ENCODE peak calls at places on chromosomes 13 and 19, in seven cellular contexts. O is A549, N is body of pancreas, F is IMR-90, D is prostate gland, M is ovary, B is Peyer's patch. E is an unnamed sample.

GRCh38 chr13:36736119-36736726 is 62.4 kb downstream of the SERTM1 start:
- DNase-seq in O (peak), N (peak), F (peak), D (peak), M (peak), B (no peak), E (no peak)

GRCh38 chr19:52197964-52198363 is 8.1 kb downstream of the PPP2R1A start:
- DNase-seq in O (no peak), N (no peak), F (no peak), D (no peak), M (no peak), B (no peak), E (no peak)

GRCh38 chr19:10430505-10431253 is 10.3 kb downstream of the PDE4A start:
- DNase-seq in O (no peak), N (peak), F (peak), D (peak), M (no peak), B (no peak), E (no peak)

GRCh38 chr13:78137404-78138142 is 218.9 kb upstream of the EDNRB start:
- DNase-seq in O (peak), N (peak), F (peak), D (peak), M (no peak), B (no peak), E (no peak)

GRCh38 chr13:33183431-33184130 is 102.0 kb downstream of the STARD13 start:
- DNase-seq in O (no peak), N (no peak), F (peak), D (no peak), M (no peak), B (no peak), E (no peak)

GRCh38 chr13:36130542-36131214 is 504 bp downstream of the DCLK1 start:
- DNase-seq in O (no peak), N (no peak), F (no peak), D (no peak), M (peak), B (no peak), E (peak)

GRCh38 chr13:102862624-102863210 is 16.9 kb downstream of the ERCC5 start:
- DNase-seq in O (no peak), N (no peak), F (no peak), D (no peak), M (no peak), B (no peak), E (no peak)

GRCh38 chr19:41735071-41735623 is 20.2 kb upstream of the CEACAM6 start:
- DNase-seq in O (no peak), N (no peak), F (no peak), D (no peak), M (no peak), B (no peak), E (no peak)

GRCh38 chr13:28744656-28745055 is 25.9 kb upstream of the SLC46A3 start:
- DNase-seq in O (no peak), N (no peak), F (no peak), D (no peak), M (no peak), B (no peak), E (no peak)

GRCh38 chr19:4713384-4713951 is 10.2 kb downstream of the DPP9 start:
- DNase-seq in O (peak), N (peak), F (peak), D (peak), M (no peak), B (peak), E (peak)

GRCh38 chr19:13098291-13099072 is 4.2 kb downstream of the LYL1 start:
- DNase-seq in O (no peak), N (no peak), F (no peak), D (peak), M (peak), B (peak), E (no peak)

GRCh38 chr13:33931397-33931987 is 113.5 kb downstream of the RFC3 start:
- DNase-seq in O (peak), N (no peak), F (peak), D (peak), M (no peak), B (no peak), E (no peak)

GRCh38 chr19:45298264-45298663 is 24.4 kb downstream of the CKM start:
- DNase-seq in O (no peak), N (no peak), F (no peak), D (no peak), M (no peak), B (no peak), E (no peak)

DNA sequence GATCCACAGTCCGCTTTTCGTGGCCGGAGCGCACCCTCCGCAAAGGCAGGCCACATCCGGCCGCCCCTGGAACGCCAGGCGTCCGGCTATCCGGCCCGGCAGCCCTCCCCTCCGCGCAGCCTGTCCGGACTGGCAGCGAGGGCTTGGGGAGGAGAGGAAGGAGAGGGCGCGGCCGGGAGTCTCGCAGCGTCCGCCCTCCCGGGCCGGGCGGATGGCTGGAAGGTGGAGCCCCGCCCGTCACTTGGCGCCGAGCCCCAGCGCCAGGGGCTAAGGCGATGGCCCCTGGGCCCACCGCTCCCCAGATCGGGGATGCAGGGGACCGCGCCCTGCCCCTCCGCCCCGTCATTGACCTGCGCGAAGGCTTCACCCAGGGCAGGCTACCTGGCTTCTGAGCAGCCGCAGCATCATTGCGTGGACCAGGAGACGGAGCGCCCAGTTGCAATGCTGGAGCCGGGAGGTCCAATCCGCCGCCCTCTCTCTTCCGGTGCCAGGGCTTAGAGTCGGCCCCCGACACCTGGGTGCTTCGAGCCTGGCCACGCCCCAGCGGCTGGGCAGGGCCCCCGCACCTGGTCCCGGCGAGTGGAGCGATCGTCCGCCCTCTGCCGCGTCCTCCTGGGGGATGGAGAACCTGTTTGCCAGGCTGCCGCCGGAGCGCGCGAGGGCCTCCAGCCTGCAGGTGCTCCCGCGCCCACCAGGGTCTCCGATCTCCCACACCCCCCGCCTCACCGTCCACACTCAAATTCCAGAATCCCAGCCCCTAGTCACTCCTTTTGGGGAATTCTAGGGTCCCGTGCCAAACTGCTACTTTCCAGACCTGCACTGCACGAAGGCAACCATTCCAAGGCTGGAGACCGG is at the start of gene FUT1:
- DNase-seq in O (no peak), N (peak), F (no peak), D (peak), M (no peak), B (peak), E (no peak)
- TF ChIP-seq CTCF in O (no peak), N (peak), F (no peak), D (peak), M (no peak), B (peak), E (no peak)

DNA sequence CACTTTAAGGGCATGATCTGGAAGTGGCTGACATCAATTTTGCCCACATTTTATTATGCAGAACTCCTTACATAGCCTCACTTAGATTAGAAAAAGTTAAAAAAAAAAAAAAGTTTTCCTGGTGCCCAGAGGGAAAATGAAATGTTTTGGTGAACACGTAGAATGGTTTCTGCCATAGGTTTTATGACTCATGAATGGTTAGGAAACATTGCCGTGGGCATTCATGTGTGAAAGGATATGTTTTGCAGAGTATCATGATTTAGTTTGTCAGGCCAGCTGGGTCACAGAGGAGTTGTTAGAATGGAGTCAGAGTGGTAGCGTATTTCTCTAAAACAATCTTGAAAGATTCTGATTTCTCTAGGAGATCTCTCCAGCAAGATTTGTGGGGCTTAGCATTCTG is 133.8 kb downstream of the MRPL57 start:
- DNase-seq in O (no peak), N (no peak), F (no peak), D (no peak), M (no peak), B (no peak), E (no peak)
- H3K27ac ChIP-seq in O (no peak), N (no peak), F (no peak), D (no peak), M (no peak), B (no peak), E (no peak)

GRCh38 chr13:41061075-41061913 is at the start of gene WBP4:
- DNase-seq in O (peak), N (peak), F (peak), D (peak), M (peak), B (peak), E (peak)

GRCh38 chr13:41060723-41061074 is 610 bp upstream of the WBP4 start:
- DNase-seq in O (peak), N (peak), F (no peak), D (peak), M (peak), B (no peak), E (peak)

GRCh38 chr13:41058229-41059070 is 2.9 kb upstream of the WBP4 start:
- DNase-seq in O (no peak), N (no peak), F (peak), D (no peak), M (no peak), B (no peak), E (no peak)

GRCh38 chr13:41059466-41059865 is 1.8 kb upstream of the WBP4 start:
- DNase-seq in O (no peak), N (no peak), F (peak), D (no peak), M (no peak), B (no peak), E (no peak)

DNA sequence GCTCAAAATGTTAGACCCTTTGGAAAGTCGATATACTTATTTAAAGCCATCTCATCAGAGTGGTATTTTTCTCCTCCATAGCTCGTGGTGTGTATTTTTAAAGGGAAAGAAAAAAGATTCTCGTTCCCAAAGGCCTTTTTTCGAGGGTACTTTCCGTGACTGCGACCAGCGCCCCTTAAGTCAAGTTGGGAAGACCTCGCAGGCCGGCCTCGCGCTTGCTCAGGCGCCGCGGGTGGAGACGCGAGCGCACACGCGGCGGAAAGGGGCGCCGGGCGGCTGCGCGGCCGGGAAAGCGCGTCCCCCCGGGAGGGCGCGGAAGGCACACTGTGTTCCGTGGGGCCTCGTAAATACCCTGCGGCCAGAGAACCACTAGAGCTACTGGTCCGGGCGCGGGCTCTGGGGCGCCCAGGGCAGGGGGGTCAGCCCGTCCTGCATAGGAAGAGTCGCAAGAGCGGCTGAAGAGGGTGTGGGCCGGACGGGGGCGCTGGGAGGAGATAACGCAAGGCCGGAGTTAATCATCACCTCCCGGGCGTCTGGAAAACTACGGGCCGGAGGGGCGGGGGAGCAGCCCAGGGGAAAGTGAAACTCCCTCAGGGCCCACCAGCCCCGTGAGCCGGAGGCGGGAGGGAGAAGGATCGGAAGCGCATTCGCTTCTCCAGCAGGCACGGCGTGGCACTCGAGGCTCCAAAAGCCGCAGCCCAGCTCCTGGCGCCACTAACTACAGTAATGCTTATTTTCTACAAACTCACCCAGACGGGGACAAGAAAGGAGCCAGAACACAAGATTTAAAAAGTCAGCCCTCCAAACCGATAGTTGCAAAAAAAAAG is 1.2 kb upstream of the WBP4 start:
- DNase-seq in O (peak), N (peak), F (peak), D (peak), M (peak), B (peak), E (peak)
- TF ChIP-seq POLR2A in O (peak), N (peak), F (peak), D (peak), M (peak), B (peak), E (peak)

DNA sequence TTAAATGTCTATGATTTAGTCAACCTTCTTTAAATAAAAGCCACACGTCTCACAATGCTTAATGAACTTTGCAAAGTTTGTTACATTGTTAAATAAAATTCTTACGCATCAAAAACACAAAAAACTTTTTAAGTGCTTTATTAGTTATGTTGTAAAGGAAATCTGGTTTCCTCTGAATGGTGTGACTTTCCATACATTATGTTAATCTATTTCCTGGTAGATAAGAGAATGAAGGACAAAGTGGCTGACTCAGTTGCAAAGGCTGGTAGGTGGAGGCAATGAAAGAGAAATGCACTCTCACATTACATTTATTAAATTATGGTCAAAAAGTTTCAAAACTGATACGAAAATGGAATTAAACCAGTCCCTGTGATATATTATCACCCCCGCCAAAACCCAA is 15.9 kb downstream of the KLF12 start:
- DNase-seq in O (no peak), N (no peak), F (no peak), D (no peak), M (no peak), B (no peak), E (no peak)
- TF ChIP-seq CTCF in O (no peak), N (no peak), F (no peak), D (no peak), M (no peak), B (no peak), E (no peak)

GRCh38 chr19:2628597-2628996 is 73.9 kb downstream of the GNG7 start:
- DNase-seq in O (no peak), N (no peak), F (no peak), D (no peak), M (no peak), B (no peak), E (no peak)

GRCh38 chr19:2630352-2631001 is 72.0 kb downstream of the GNG7 start:
- DNase-seq in O (no peak), N (no peak), F (no peak), D (no peak), M (no peak), B (no peak), E (no peak)

GRCh38 chr19:2633693-2634075 is 68.8 kb downstream of the GNG7 start:
- DNase-seq in O (no peak), N (no peak), F (no peak), D (no peak), M (no peak), B (no peak), E (no peak)

GRCh38 chr19:2629491-2630351 is 72.8 kb downstream of the GNG7 start:
- DNase-seq in O (no peak), N (no peak), F (no peak), D (no peak), M (no peak), B (no peak), E (no peak)

DNA sequence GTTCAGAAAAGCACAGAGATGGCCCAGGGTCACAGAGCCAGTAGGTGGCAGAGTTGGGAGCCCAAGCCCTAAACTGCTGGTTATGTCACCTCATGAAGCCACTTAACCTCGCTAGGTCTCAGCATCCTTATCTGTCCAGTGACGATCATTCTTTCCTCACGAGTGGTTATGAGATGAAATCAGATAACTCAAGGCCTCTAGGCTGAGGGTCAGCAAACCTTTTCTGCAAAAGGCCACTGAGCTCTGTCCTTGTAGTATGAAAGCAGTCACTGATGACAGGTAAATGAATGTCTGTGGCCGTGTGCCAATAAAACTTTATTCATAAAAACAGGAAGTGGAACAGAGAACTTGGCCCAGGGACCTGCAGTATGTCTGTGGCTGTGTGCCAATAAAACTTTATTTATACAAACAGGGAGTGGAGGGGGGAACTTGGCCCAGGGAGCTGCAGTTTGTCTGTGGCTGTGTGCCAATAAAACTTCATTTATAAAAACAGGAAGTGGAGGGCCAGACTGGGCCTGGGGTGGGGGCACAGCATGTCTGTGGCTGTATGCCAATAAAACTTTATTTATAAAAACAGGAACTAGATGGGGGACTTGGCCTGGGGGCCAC is 71.2 kb downstream of the GNG7 start:
- DNase-seq in O (no peak), N (no peak), F (peak), D (no peak), M (no peak), B (no peak), E (no peak)
- H3K27ac ChIP-seq in O (no peak), N (peak), F (no peak), D (no peak), M (no peak), B (no peak), E (no peak)

GRCh38 chr19:1175020-1175419 is 952 bp upstream of the SBNO2 start:
- DNase-seq in O (no peak), N (no peak), F (no peak), D (no peak), M (peak), B (no peak), E (no peak)

GRCh38 chr19:1172353-1173159 is 1.5 kb downstream of the SBNO2 start:
- DNase-seq in O (no peak), N (peak), F (peak), D (peak), M (no peak), B (peak), E (peak)

GRCh38 chr19:1171755-1172352 is 2.2 kb downstream of the SBNO2 start:
- DNase-seq in O (no peak), N (no peak), F (no peak), D (no peak), M (no peak), B (no peak), E (no peak)

GRCh38 chr19:1173160-1173844 is 766 bp downstream of the SBNO2 start:
- DNase-seq in O (no peak), N (no peak), F (no peak), D (no peak), M (peak), B (no peak), E (no peak)

GRCh38 chr19:1173845-1174809 is at the start of gene SBNO2:
- DNase-seq in O (peak), N (peak), F (peak), D (peak), M (peak), B (peak), E (peak)
- TF ChIP-seq POLR2A in O (peak), N (peak), F (peak), D (peak), M (peak), B (peak), E (peak)

GRCh38 chr19:22882797-22883196 is 50.7 kb downstream of the ZNF723 start:
- DNase-seq in O (no peak), N (no peak), F (peak), D (no peak), M (no peak), B (no peak), E (no peak)
- TF ChIP-seq CTCF in O (peak), N (peak), F (peak), D (peak), M (peak), B (no peak), E (no peak)

GRCh38 chr13:79282976-79283375 is 123.1 kb downstream of the RBM26 start:
- DNase-seq in O (no peak), N (no peak), F (no peak), D (no peak), M (no peak), B (no peak), E (no peak)

GRCh38 chr13:79282508-79282907 is 123.5 kb downstream of the RBM26 start:
- DNase-seq in O (no peak), N (no peak), F (no peak), D (no peak), M (no peak), B (no peak), E (no peak)

GRCh38 chr13:79283742-79284141 is 122.3 kb downstream of the RBM26 start:
- DNase-seq in O (no peak), N (no peak), F (no peak), D (no peak), M (no peak), B (no peak), E (no peak)

GRCh38 chr13:79285159-79285558 is 120.9 kb downstream of the RBM26 start:
- DNase-seq in O (no peak), N (no peak), F (no peak), D (no peak), M (no peak), B (no peak), E (no peak)

GRCh38 chr13:79281335-79281734 is 124.7 kb downstream of the RBM26 start:
- DNase-seq in O (no peak), N (no peak), F (no peak), D (no peak), M (no peak), B (no peak), E (no peak)
- H3K27ac ChIP-seq in O (no peak), N (no peak), F (no peak), D (no peak), M (no peak), B (no peak), E (no peak)